ENCODE peak calls at places on chromosomes 16 and 17, in five cellular contexts. D, C, Z, V and M are unnamed samples.

GRCh38 chr16:11697319-11697718 is 29.1 kb downstream of the SNN start:
- DNase-seq in D (no peak), C (no peak), Z (no peak), V (no peak), M (no peak)

GRCh38 chr17:79547586-79547985 is 63.3 kb downstream of the RBFOX3 start:
- DNase-seq in D (no peak), C (peak; percentile 50), Z (no peak), V (no peak), M (no peak)

GRCh38 chr17:80605326-80606066 is 60.9 kb downstream of the RPTOR start:
- DNase-seq in D (no peak), C (no peak), Z (no peak), V (peak; percentile 23), M (no peak)

GRCh38 chr17:44081681-44082080 is 11.1 kb downstream of the G6PC3 start:
- DNase-seq in D (no peak), C (no peak), Z (no peak), V (no peak), M (no peak)

GRCh38 chr16:5393070-5393469 is 295.5 kb upstream of the EEF2KMT start:
- DNase-seq in D (no peak), C (no peak), Z (no peak), V (no peak), M (no peak)

GRCh38 chr17:50107790-50108414 is 12.8 kb downstream of the PDK2 start:
- DNase-seq in D (no peak), C (no peak), Z (no peak), V (no peak), M (no peak)

GRCh38 chr17:49616086-49616485 is 40.4 kb downstream of the NXPH3 start:
- DNase-seq in D (no peak), C (no peak), Z (no peak), V (peak; percentile 31), M (no peak)

GRCh38 chr17:64343071-64343774 is 47.4 kb downstream of the PECAM1 start:
- DNase-seq in D (no peak), C (no peak), Z (no peak), V (no peak), M (no peak)

GRCh38 chr17:29158515-29159275 is 21.5 kb downstream of the MYO18A start:
- DNase-seq in D (peak; percentile 51), C (peak; percentile 70), Z (peak; percentile 59), V (no peak), M (no peak)

GRCh38 chr16:79018952-79019506 is 581.5 kb downstream of the MAF start:
- DNase-seq in D (no peak), C (no peak), Z (no peak), V (no peak), M (no peak)

GRCh38 chr17:78434455-78435329 is 56.2 kb downstream of the PGS1 start:
- DNase-seq in D (no peak), C (no peak), Z (no peak), V (no peak), M (no peak)

GRCh38 chr17:76014100-76014924 is 12.8 kb downstream of the EVPL start:
- DNase-seq in D (peak; percentile 72), C (peak; percentile 81), Z (peak; percentile 87), V (peak; percentile 76), M (peak; percentile 77)

GRCh38 chr16:5736209-5736608 is 638.6 kb upstream of the EEF2KMT start:
- DNase-seq in D (no peak), C (no peak), Z (peak; percentile 27), V (no peak), M (no peak)

GRCh38 chr17:81513669-81514484 is 1.3 kb upstream of the ACTG1 start:
- DNase-seq in D (peak; percentile 72), C (peak; percentile 75), Z (peak; percentile 92), V (peak; percentile 86), M (peak; percentile 78)

GRCh38 chr17:44672479-44673093 is 16.3 kb downstream of the MEIOC start:
- DNase-seq in D (no peak), C (no peak), Z (no peak), V (peak; percentile 42), M (no peak)

GRCh38 chr17:48139948-48140347 is 32.4 kb downstream of the SNX11 start:
- DNase-seq in D (no peak), C (no peak), Z (no peak), V (no peak), M (no peak)

GRCh38 chr16:65744401-65744800 is 622.1 kb upstream of the CDH5 start:
- DNase-seq in D (no peak), C (no peak), Z (no peak), V (no peak), M (no peak)

GRCh38 chr17:58344047-58344790 is 7.8 kb downstream of the SUPT4H1 start:
- DNase-seq in D (no peak), C (no peak), Z (no peak), V (no peak), M (peak; percentile 91)

GRCh38 chr16:7744546-7745294 is 412.1 kb downstream of the RBFOX1 start:
- DNase-seq in D (no peak), C (no peak), Z (no peak), V (no peak), M (no peak)

GRCh38 chr17:72365857-72366415 is 245.1 kb downstream of the SOX9 start:
- DNase-seq in D (no peak), C (no peak), Z (no peak), V (no peak), M (no peak)

GRCh38 chr17:46883871-46884270 is 32.5 kb downstream of the WNT9B start:
- DNase-seq in D (no peak), C (no peak), Z (peak; percentile 62), V (no peak), M (no peak)

GRCh38 chr17:13520899-13521572 is 80.7 kb downstream of the HS3ST3A1 start:
- DNase-seq in D (no peak), C (no peak), Z (no peak), V (no peak), M (no peak)

GRCh38 chr16:21184834-21185233 is 26.4 kb downstream of the LDAF1 start:
- DNase-seq in D (no peak), C (no peak), Z (no peak), V (no peak), M (no peak)
- H3K9me3 ChIP-seq in D (no peaks in the 10 kb centered on the region), C (no peaks in the 10 kb centered on the region), Z (no peaks in the 10 kb centered on the region), V (peaks cover 3% of the 10 kb centered on the region), M (no peaks in the 10 kb centered on the region)

DNA sequence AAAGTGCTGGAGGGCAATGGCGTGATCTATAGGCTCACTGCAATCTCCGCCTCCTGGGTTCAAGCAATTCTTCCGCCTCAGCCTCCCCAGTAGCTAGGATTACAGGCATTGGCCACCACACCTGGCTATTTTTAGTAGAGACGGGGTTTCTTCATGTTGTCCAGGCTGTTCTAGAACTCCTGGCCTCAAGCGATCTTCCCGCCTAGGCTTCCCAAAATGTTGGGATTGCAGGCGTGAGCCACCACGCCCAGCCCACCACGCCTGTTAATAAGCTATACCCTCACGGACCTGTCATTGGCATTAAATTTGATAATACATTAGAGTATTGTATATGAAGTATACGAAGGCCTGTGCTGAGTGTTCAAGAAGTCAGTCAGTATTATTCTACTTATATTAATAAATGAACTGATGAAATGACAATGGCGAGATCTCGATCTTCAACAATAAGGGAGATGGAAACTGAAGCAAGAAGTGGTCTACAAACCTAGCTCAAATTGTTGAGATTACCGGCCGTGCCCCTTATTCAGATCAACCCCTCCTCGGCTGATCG is 818 bp upstream of the BCAS3 start:
- DNase-seq in D (peak; percentile 25), C (no peak), Z (no peak), V (no peak), M (no peak)
- TF ChIP-seq POLR2A in D (no peak), C (no peak), Z (peak; percentile 68), V (peak; percentile 11), M (peak; percentile 72)

DNA sequence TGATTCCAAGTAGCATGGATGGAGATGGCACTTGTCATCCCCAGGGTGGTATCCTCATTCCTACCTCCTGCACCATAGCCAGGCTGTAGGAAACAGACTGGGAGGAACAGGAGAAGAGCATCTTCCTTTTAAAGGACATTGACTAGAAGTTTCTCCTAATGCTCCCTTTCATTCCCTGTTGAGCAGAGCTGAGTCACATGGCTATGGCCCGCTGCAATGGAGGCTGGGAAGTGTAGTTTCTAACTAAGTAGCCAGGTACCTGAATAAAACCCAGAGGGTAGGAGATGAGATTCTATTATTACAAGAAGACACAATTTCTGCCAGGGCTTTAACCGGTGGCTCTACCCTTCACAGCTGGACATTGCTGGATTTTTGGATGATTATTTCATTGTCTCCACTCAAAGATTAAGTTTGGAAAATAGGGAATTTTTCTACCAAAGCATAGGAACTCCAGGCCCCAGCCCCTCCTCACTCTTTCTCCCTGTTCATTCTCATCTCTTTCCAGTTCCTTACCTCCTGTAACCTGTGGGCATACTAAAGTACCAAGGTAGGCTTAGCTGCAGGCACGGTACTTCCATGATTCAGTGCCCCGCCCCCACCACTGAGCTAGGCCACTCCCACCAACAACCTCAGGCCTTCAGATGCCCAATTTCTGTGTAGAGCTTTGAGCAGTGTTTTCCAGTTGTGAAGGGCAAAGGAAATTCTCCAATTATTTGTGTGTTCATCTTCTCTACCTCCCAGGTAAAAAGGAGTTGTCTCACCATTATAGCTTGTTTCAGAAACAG is 378.3 kb downstream of the CDH13 start:
- DNase-seq in D (no peak), C (no peak), Z (no peak), V (no peak), M (no peak)
- H3K9me3 ChIP-seq in D (no peaks in the 10 kb centered on the region), C (no peaks in the 10 kb centered on the region), Z (no peaks in the 10 kb centered on the region), V (no peaks in the 10 kb centered on the region), M (no peaks in the 10 kb centered on the region)

DNA sequence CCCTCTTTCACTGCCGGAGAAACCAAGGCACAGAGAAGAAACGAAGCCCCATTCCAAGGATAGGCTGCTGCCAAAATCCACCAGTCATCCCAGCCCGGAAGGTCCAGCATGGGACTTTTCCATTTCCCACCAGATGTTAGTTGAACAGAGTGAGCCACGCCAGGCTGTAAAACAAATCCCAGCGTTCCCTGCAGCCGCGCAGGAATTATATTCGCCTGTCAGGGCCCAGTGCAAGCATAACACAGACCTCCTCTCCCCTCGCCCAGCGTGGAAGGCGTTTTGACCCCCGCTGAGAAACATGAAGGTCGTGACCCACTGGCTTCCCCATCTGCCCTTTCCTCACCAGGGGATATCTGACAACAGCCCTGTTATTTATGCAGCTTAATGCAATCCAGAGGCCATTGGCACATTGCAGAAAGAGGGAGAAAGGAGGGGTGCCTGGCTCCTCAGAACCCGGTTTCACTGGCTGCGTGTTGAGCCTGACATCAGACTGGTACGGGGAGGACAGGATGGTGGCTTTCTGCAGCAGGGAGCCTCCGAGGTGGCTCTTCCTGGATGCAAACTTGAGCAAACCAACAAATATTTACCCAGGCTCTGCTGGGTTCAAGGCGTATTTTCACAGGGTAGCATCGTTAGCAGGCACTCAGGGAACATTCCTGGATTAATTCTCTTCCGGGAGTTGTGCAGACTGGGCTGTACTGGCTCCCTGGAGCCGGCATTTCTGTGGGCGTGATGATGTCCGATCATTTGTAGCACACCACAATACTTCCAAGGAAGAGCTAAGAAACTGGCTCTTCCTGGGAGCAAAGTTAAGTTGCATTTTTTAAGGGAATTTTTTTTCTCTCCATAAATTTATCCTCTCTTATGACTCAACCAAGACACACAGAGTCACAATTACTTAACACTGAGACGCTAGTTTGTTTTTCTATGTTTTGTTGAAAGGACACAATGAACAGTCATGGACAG is 211.9 kb upstream of the FOXF1 start:
- DNase-seq in D (no peak), C (no peak), Z (no peak), V (no peak), M (no peak)
- TF ChIP-seq POLR2A in D (no peak), C (no peak), Z (no peak), V (no peak), M (no peak)